ENCODE peak calls at places on chromosomes 1 and 21, in four cellular contexts. Q, A, K and D are unnamed samples.

GRCh38 chr1:243882276-243882675 is 32.2 kb upstream of the AKT3 start:
- DNase-seq in Q (no peak), A (no peak), K (no peak), D (no peak)

GRCh38 chr1:155909894-155910293 is 1.3 kb downstream of the RIT1 start:
- DNase-seq in Q (peak), A (no peak), K (no peak), D (peak)

GRCh38 chr1:77347646-77348045 is 65.8 kb downstream of the AK5 start:
- DNase-seq in Q (no peak), A (no peak), K (peak), D (no peak)

GRCh38 chr1:227942021-227942715 is 5.6 kb downstream of the WNT9A start:
- DNase-seq in Q (peak), A (no peak), K (peak), D (no peak)

GRCh38 chr1:228095938-228096337 is 7.2 kb downstream of the C1orf35 start:
- DNase-seq in Q (no peak), A (no peak), K (no peak), D (no peak)

GRCh38 chr1:99969260-99969728 is 502 bp upstream of the SLC35A3 start:
- DNase-seq in Q (no peak), A (no peak), K (peak), D (no peak)

GRCh38 chr1:207502726-207503125 is 6.8 kb downstream of the CR1 start:
- DNase-seq in Q (no peak), A (no peak), K (no peak), D (no peak)

GRCh38 chr21:18954415-18954972 is 550.9 kb upstream of the TMPRSS15 start:
- DNase-seq in Q (no peak), A (no peak), K (no peak), D (no peak)

GRCh38 chr21:44459712-44460440 is 4.6 kb downstream of the LRRC3 start:
- DNase-seq in Q (no peak), A (no peak), K (no peak), D (no peak)

GRCh38 chr1:154837679-154838171 is 32.4 kb downstream of the KCNN3 start:
- DNase-seq in Q (peak), A (peak), K (no peak), D (no peak)

GRCh38 chr21:45386728-45387371 is 18.1 kb upstream of the COL18A1 start:
- DNase-seq in Q (no peak), A (peak), K (no peak), D (no peak)

GRCh38 chr1:23588749-23589505 is 29.6 kb upstream of the ID3 start:
- DNase-seq in Q (no peak), A (no peak), K (no peak), D (no peak)

GRCh38 chr21:45639206-45640000 is 4.1 kb upstream of the PCBP3 start:
- DNase-seq in Q (no peak), A (no peak), K (no peak), D (no peak)

GRCh38 chr1:216332003-216332402 is 91.2 kb downstream of the USH2A start:
- DNase-seq in Q (no peak), A (no peak), K (no peak), D (no peak)

GRCh38 chr1:1170215-1170890 is 3.3 kb upstream of the TTLL10 start:
- DNase-seq in Q (no peak), A (peak), K (no peak), D (no peak)

GRCh38 chr1:53765656-53766055 is 26.7 kb upstream of the GLIS1 start:
- DNase-seq in Q (no peak), A (no peak), K (no peak), D (no peak)

GRCh38 chr1:2807036-2807435 is 5.5 kb upstream of the TTC34 start:
- DNase-seq in Q (no peak), A (no peak), K (no peak), D (no peak)

GRCh38 chr1:14441302-14441741 is 157.2 kb upstream of the KAZN start:
- DNase-seq in Q (no peak), A (peak), K (no peak), D (no peak)

GRCh38 chr1:64348887-64349648 is 120.9 kb upstream of the CACHD1 start:
- DNase-seq in Q (no peak), A (no peak), K (no peak), D (no peak)

GRCh38 chr1:95017775-95018174 is 55.0 kb downstream of the ALG14 start:
- DNase-seq in Q (no peak), A (no peak), K (no peak), D (no peak)

GRCh38 chr1:79353224-79353623 is 346.7 kb upstream of the ADGRL4 start:
- DNase-seq in Q (peak), A (no peak), K (peak), D (peak)

GRCh38 chr1:150516616-150517015 is 1.1 kb downstream of the FALEC start:
- DNase-seq in Q (no peak), A (no peak), K (peak), D (no peak)

GRCh38 chr1:223417903-223418663 is 24.9 kb downstream of the CCDC185 start:
- DNase-seq in Q (no peak), A (no peak), K (no peak), D (no peak)

GRCh38 chr1:236058141-236058626 is 6.7 kb downstream of the NID1 start:
- DNase-seq in Q (no peak), A (no peak), K (no peak), D (no peak)
- TF ChIP-seq CTCF in Q (no peak), A (no peak), K (no peak), D (no peak)

DNA sequence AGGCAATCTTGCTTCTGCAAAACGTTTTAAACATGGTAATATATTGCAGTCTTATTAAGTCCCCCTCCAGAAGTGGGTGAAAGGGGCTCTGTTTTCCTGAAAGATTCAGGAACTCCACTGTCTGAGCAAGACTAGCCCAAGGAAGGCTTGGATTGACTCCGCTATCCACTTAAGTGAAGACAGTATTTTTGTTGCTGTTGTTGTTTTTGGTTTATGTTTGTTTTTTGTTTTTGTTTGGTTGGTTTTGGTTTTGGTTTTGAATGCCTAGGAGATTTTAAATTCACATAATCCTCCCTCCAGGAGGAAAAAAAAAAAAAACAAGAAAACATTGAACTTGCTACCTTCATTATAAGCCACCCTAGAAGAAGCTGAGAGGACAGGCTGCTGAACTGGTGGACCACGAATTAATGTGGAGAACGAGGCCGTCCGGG is 29.1 kb upstream of the NFIA start:
- DNase-seq in Q (no peak), A (no peak), K (no peak), D (no peak)
- H3K4me3 ChIP-seq in Q (peak), A (peak), K (peak), D (no peak)

DNA sequence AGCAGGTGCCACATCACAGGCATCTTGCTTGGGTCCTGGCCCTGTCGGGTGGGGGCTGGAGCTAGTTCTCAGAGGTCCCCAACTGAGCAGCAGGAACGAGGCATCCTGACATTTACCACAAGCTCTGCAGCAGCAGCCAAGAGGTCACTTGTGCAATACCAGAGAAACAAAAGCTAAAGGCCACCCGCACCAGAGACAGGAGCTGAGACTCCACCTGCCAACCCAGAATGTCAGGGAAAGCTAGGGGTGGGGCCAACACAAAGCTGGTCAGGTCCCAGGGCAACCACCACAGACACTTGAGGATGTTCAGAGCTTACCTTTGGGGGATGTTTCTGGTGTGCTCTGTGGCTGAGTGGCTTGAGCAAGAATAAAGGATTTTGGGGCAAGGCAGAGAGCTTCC is 13.6 kb upstream of the SYT6 start:
- DNase-seq in Q (no peak), A (no peak), K (no peak), D (no peak)
- TF ChIP-seq CTCF in Q (no peak), A (no peak), K (no peak), D (no peak)

GRCh38 chr1:104353580-104353979 is 603.9 kb downstream of the AMY1C start:
- DNase-seq in Q (no peak), A (no peak), K (no peak), D (no peak)

DNA sequence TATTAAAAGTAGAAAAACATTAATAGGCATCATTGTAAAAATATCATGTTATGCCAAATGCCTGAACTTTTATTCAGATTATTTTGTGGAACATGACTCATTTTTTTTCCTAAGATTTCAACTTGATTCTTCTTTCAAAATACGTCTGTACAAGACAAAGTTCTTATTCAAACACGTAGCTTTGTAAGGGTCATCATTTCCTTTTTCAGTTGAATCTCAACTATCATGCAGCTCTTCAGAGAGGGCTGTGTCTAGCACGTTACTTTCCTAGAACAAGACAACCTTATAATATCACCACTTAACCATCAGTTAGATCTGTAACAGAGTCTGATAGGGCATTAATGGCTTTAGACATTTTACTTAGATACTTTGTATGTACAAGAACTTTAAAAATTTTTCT is 608.9 kb downstream of the AMY1C start:
- DNase-seq in Q (no peak), A (no peak), K (no peak), D (no peak)
- H3K4me3 ChIP-seq in Q (no peak), A (no peak), K (no peak), D (no peak)

DNA sequence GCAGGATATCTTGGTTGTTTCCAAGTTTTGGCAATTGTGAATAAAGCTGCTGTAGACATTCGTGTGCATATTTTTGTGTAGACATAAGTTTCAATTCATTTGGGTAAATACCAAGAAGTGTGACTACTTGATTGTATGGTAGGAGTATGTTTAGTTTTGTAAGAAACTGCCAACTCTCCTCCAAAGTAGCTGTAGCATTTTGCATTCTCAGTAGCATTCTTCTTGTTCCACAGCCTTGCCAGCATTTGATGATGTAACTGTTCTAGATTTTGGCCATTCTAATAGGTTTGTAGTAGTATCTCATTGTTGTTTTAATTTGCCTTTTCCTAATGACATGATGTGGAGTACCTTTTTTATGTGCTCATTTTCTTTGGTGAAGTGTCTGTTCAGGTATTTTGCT is 38.6 kb upstream of the PLA2G4A start:
- DNase-seq in Q (no peak), A (no peak), K (no peak), D (no peak)
- TF ChIP-seq CTCF in Q (no peak), A (no peak), K (no peak), D (no peak)

GRCh38 chr1:143735764-143736461 is 235.9 kb downstream of the FAM72C start:
- DNase-seq in Q (no peak), A (peak), K (peak), D (peak)

DNA sequence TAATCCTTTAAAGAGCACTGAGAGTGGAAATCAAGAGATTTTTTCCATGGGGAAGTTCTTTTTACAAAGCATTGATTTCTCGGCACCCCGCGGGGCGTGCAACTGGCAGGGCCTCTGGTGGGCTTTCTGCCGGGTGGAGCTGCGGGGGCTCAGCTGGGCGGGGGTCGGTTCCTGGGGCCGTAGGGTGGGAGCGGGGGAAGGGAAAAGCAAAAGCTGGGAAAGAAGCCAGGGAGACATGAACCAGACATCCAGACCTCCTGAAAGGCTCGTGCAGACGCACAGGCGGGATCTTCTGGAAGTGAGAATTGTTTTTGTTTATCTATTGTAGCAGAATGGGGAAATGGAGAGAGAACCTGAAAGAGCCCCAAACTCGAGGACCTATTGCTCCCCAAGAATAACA is 235.2 kb downstream of the FAM72C start:
- DNase-seq in Q (no peak), A (no peak), K (no peak), D (no peak)
- H3K4me3 ChIP-seq in Q (no peak), A (no peak), K (peak), D (peak)

DNA sequence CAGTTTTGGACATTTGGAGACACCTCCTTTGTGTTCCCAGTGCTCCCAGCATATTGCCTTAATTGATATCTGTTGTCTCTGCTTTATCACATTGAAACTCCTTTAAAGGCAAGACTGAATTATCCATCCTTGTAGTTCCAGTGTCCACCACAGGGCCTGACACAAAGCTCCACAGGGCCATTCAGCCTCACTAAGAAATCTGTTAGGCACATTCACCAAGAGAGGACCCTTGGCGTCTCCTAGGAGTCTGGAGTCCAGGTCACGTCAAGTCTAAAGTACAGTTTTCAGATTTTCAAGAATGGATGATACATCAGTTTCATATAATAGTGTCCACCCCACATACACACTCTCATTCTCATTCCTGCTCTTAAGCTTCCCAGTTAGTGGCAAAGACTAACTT is 4.8 kb downstream of the ACP6 start:
- DNase-seq in Q (no peak), A (no peak), K (peak), D (no peak)
- TF ChIP-seq CTCF in Q (no peak), A (no peak), K (peak), D (no peak)